ENCODE peak calls at places on chromosomes 13 and 19, in eight cellular contexts. R is lung, U is breast epithelium, J is psoas muscle, N is colonic mucosa, Z is NT2/D1, B is astrocyte of the cerebellum, S is AG04450. D is an unnamed sample.

GRCh38 chr13:35256459-35257148 is 219.9 kb downstream of the MAB21L1 start:
- DNase-seq in J (peak), Z (no peak), U (no peak), R (no peak), N (no peak), S (no peak), B (no peak), D (no peak)

GRCh38 chr19:41746593-41747227 is 8.6 kb upstream of the CEACAM6 start:
- DNase-seq in N (peak), B (peak), S (no peak), Z (peak), R (peak), U (no peak), J (no peak), D (no peak)

GRCh38 chr13:44108345-44108858 is 228.7 kb downstream of the LACC1 start:
- DNase-seq in S (no peak), J (no peak), R (no peak), B (no peak), N (peak), Z (no peak), U (peak), D (peak)

GRCh38 chr13:50519866-50520265 is 323.6 kb downstream of the DLEU7 start:
- DNase-seq in B (no peak), S (no peak), J (no peak), R (no peak), U (no peak), Z (no peak), N (no peak), D (no peak)

GRCh38 chr13:28557725-28558124 is 62.8 kb upstream of the FLT1 start:
- DNase-seq in N (no peak), R (no peak), J (no peak), U (no peak), B (peak), S (peak), Z (no peak), D (no peak)

GRCh38 chr13:72970956-72971355 is 87.8 kb upstream of the KLF5 start:
- DNase-seq in S (peak), U (no peak), J (no peak), N (no peak), R (no peak), Z (no peak), B (peak), D (no peak)

GRCh38 chr13:74794582-74794981 is 660.4 kb upstream of the KLF12 start:
- DNase-seq in N (no peak), S (no peak), J (no peak), R (no peak), U (no peak), Z (no peak), B (no peak), D (no peak)

GRCh38 chr19:58367698-58368454 is 5.3 kb upstream of the ZNF497 start:
- DNase-seq in S (no peak), J (peak), R (no peak), Z (no peak), N (no peak), B (no peak), U (no peak), D (no peak)

GRCh38 chr19:10808937-10809655 is 26.9 kb downstream of the TMED1 start:
- DNase-seq in B (peak), Z (no peak), J (no peak), U (no peak), R (no peak), S (no peak), N (no peak), D (no peak)

GRCh38 chr13:94192576-94192975 is 286.9 kb downstream of the DCT start:
- DNase-seq in J (no peak), S (no peak), B (no peak), N (no peak), R (no peak), Z (peak), U (no peak), D (no peak)

GRCh38 chr13:51804295-51805172 is 571 bp upstream of the DHRS12 start:
- DNase-seq in J (peak), B (no peak), N (peak), Z (no peak), U (peak), R (no peak), S (no peak), D (peak)

GRCh38 chr19:38526430-38526829 is 91.3 kb downstream of the MAP4K1 start:
- DNase-seq in Z (no peak), N (no peak), B (no peak), U (no peak), J (no peak), S (no peak), R (no peak), D (no peak)

GRCh38 chr19:6352381-6353165 is 8.8 kb upstream of the CLPP start:
- DNase-seq in U (no peak), B (no peak), Z (no peak), R (no peak), N (no peak), J (no peak), S (no peak), D (no peak)

GRCh38 chr13:81987159-81987558 is 1646.2 kb upstream of the SPRY2 start:
- DNase-seq in B (no peak), S (no peak), R (no peak), J (no peak), U (no peak), N (no peak), Z (peak), D (no peak)

GRCh38 chr19:19033426-19034203 is at the start of the genes ARMC6 and SUGP2:
- DNase-seq in S (peak), B (peak), J (peak), R (peak), U (peak), N (peak), Z (peak), D (peak)

GRCh38 chr19:30376826-30377425 is 4.7 kb downstream of the ZNF536 start:
- DNase-seq in N (no peak), J (no peak), Z (no peak), B (no peak), S (no peak), U (no peak), R (no peak), D (no peak)

GRCh38 chr13:29476046-29476445 is 119.4 kb downstream of the SLC7A1 start:
- DNase-seq in U (no peak), S (no peak), B (no peak), Z (no peak), N (no peak), R (no peak), J (no peak), D (no peak)

GRCh38 chr19:45782820-45783785 is 813 bp upstream of the DMPK start:
- DNase-seq in N (no peak), J (peak), B (no peak), S (no peak), U (peak), Z (no peak), R (no peak), D (no peak)

GRCh38 chr19:29105629-29106352 is 107.2 kb downstream of the UQCRFS1 start:
- DNase-seq in J (no peak), Z (no peak), U (no peak), S (no peak), R (no peak), B (no peak), N (no peak), D (no peak)

GRCh38 chr19:53608381-53608780 is 23.4 kb upstream of the DPRX start:
- DNase-seq in Z (no peak), B (no peak), N (no peak), S (no peak), J (no peak), R (no peak), U (no peak), D (no peak)

GRCh38 chr19:53612762-53613526 is 18.9 kb upstream of the DPRX start:
- DNase-seq in S (no peak), R (no peak), B (no peak), Z (no peak), J (no peak), N (no peak), U (no peak), D (no peak)
- H3K4me3 ChIP-seq in S (no peak), R (no peak), B (no peak), Z (no peak), J (no peak), N (no peak), U (no peak), D (no peak)

DNA sequence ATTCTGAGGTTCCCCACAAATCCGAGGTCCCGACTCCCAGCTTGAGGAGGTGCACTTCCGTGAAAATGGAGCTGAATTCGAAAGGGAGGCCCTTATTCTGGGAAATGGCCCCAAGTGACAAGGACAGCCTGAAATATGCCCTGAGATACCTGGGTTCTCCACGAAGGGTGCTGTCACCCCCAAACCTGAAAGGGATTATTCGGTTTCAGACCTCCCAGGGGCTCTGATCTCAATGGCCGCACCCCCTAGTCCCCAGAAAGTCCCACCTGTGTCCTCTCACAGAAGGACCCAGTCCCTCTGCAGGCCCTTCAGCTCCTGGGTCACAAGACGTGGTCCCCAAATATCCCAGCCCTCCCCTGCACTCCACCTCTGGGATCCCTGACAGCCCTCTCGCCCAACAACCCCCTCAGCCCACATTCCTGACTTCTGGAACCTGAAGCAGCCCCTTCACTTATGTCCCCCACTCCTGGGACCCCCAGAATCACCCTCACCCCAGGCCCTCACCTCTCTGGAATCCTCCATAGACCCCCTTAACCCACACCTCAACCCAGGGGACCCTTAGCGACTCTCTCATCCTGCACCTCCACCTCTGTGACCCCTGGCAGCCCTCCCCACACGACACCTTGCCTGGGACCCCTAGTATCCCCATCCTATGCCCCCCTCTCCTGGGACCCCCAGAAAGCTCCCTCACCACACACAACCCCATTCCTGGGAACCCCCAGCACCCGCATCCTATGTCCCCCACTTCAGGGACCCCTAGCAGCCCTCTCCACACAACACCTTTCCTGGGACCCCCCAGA is 597 bp downstream of the SYNGR4 start:
- DNase-seq in B (no peak), U (peak), J (no peak), N (no peak), S (no peak), R (no peak), Z (no peak), D (peak)
- H3K4me3 ChIP-seq in B (peak), U (peak), J (peak), N (peak), S (peak), R (peak), Z (no peak), D (no peak)

DNA sequence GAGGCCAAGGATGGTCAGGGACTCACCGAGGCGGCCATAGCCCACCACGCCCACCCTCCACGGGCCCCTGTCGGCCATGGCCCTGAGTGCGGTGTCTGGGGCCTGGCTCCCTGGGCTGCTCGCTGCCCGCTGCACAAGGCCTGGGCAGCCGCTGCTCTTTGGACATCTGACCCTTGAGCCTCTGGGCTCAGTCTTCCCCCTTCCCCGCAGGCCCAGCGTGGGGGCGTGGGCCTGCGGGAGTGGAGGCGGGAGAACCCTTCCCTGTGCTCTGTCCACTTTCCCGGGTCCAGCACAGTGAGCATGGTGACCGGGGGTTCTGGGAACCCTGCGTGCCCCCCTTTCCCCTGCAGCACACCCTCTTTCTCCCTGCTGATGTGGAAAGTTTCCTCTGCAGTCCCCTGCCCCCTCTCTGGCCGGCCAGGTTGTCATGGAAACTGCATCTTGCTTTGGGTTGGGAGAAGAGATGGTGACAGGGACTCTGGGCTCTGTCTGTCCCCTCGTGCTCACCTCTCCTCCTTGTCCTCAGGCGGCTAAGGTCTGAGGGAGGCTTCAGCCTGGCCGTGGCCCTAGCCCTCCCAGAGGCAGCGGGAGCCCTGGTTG is at the start of gene ASPDH:
- DNase-seq in B (no peak), R (no peak), J (no peak), S (no peak), Z (no peak), U (no peak), N (no peak), D (no peak)
- H3K4me3 ChIP-seq in B (no peak), R (no peak), J (no peak), S (no peak), Z (no peak), U (no peak), N (no peak), D (no peak)

GRCh38 chr13:111005808-111006494 is 91.1 kb upstream of the ANKRD10 start:
- DNase-seq in B (no peak), J (peak), S (no peak), Z (no peak), N (no peak), U (no peak), R (no peak), D (peak)

GRCh38 chr13:111008351-111008750 is 93.5 kb upstream of the ANKRD10 start:
- DNase-seq in B (no peak), N (no peak), U (no peak), Z (no peak), R (no peak), S (no peak), J (no peak), D (no peak)

GRCh38 chr13:111005364-111005763 is 90.5 kb upstream of the ANKRD10 start:
- DNase-seq in R (no peak), U (no peak), S (no peak), B (peak), J (no peak), Z (no peak), N (no peak), D (no peak)

GRCh38 chr13:111006508-111007031 is 91.7 kb upstream of the ANKRD10 start:
- DNase-seq in J (peak), S (no peak), U (peak), Z (peak), B (peak), R (peak), N (peak), D (peak)

GRCh38 chr13:111007209-111007608 is 92.3 kb upstream of the ANKRD10 start:
- DNase-seq in J (no peak), B (no peak), S (no peak), N (no peak), U (no peak), R (no peak), Z (no peak), D (no peak)
- H3K4me3 ChIP-seq in J (peak), B (no peak), S (no peak), N (no peak), U (no peak), R (no peak), Z (no peak), D (no peak)

DNA sequence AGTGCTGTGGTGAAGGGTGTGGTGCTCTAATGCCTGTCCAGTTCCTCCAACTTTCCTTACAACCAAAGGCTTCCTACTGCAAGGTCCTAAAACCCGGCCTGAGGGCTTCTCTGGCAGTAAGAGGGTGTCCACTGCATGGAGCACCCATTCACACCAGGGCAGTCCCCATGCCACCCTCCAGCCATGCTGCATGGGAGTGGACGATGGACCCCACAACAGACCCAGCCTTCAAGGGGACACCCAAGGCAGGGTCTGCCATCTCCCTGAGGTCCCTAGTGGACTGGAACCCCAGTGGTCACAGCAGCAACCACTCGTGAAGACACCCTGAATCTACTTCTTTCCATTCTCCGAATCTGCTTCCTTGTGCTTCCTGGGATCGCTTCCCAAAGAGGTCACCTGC is 117.6 kb upstream of the SOX1 start:
- DNase-seq in R (no peak), N (no peak), Z (no peak), B (no peak), U (no peak), S (no peak), J (no peak), D (no peak)
- H3K4me3 ChIP-seq in R (no peak), N (no peak), Z (no peak), B (no peak), U (no peak), S (no peak), J (no peak), D (no peak)

D was measured in pancreas.